ENCODE peak calls at places on chromosomes 6 and 20, in six cellular contexts. R, O, G, N, U and E are unnamed samples.

GRCh38 chr20:22799687-22800086 is 215.3 kb upstream of the FOXA2 start:
- DNase-seq in R (no peak), O (no peak), G (peak; percentile 18), N (no peak), U (no peak), E (no peak)

GRCh38 chr6:130513770-130514169 is 148.0 kb downstream of the TMEM200A start:
- DNase-seq in R (no peak), O (no peak), G (no peak), N (peak; percentile 30), U (peak; percentile 7), E (no peak)

GRCh38 chr6:160036790-160037206 is 67.9 kb downstream of the IGF2R start:
- DNase-seq in R (no peak), O (peak; percentile 92), G (no peak), N (no peak), U (no peak), E (peak; percentile 77)

GRCh38 chr20:16349518-16350295 is 223.5 kb downstream of the KIF16B start:
- DNase-seq in R (no peak), O (no peak), G (no peak), N (no peak), U (no peak), E (no peak)

GRCh38 chr6:140980265-140980887 is 1152.3 kb upstream of the GJE1 start:
- DNase-seq in R (no peak), O (peak; percentile 1), G (no peak), N (no peak), U (no peak), E (no peak)

GRCh38 chr6:19297880-19298279 is 539.3 kb upstream of the ID4 start:
- DNase-seq in R (no peak), O (peak; percentile 87), G (peak; percentile 99), N (no peak), U (no peak), E (no peak)

GRCh38 chr6:47621838-47622449 is 76.4 kb upstream of the ADGRF4 start:
- DNase-seq in R (no peak), O (peak; percentile 70), G (no peak), N (no peak), U (no peak), E (no peak)

GRCh38 chr6:160400426-160400825 is 52.2 kb downstream of the SLC22A3 start:
- DNase-seq in R (no peak), O (no peak), G (no peak), N (no peak), U (no peak), E (no peak)

GRCh38 chr20:2217857-2218529 is 77.8 kb upstream of the TGM3 start:
- DNase-seq in R (peak; percentile 61), O (no peak), G (no peak), N (no peak), U (no peak), E (no peak)

GRCh38 chr20:40446868-40447267 is 242.2 kb downstream of the MAFB start:
- DNase-seq in R (no peak), O (no peak), G (no peak), N (no peak), U (no peak), E (no peak)

GRCh38 chr20:31833931-31834521 is 11.4 kb downstream of the FOXS1 start:
- DNase-seq in R (no peak), O (no peak), G (no peak), N (no peak), U (no peak), E (no peak)

GRCh38 chr6:8027965-8028651 is 36.1 kb downstream of the BLOC1S5 start:
- DNase-seq in R (no peak), O (no peak), G (no peak), N (no peak), U (no peak), E (no peak)

GRCh38 chr6:127786109-127786508 is 114.7 kb downstream of the THEMIS start:
- DNase-seq in R (no peak), O (no peak), G (no peak), N (no peak), U (no peak), E (peak; percentile 4)

GRCh38 chr20:63913768-63914167 is 18.8 kb downstream of the DNAJC5 start:
- DNase-seq in R (no peak), O (no peak), G (no peak), N (no peak), U (no peak), E (no peak)

GRCh38 chr6:12538881-12539357 is 177.6 kb upstream of the PHACTR1 start:
- DNase-seq in R (no peak), O (no peak), G (no peak), N (peak; percentile 58), U (no peak), E (no peak)

GRCh38 chr6:55758156-55758942 is 117.0 kb downstream of the BMP5 start:
- DNase-seq in R (no peak), O (peak; percentile 98), G (peak; percentile 69), N (peak; percentile 46), U (no peak), E (peak; percentile 95)

GRCh38 chr6:137749595-137750215 is 117.4 kb upstream of the TNFAIP3 start:
- DNase-seq in R (no peak), O (peak; percentile 40), G (peak; percentile 56), N (no peak), U (no peak), E (no peak)

GRCh38 chr6:111718990-111719389 is 113.3 kb upstream of the TRAF3IP2 start:
- DNase-seq in R (no peak), O (no peak), G (no peak), N (no peak), U (no peak), E (peak; percentile 49)

GRCh38 chr6:159232751-159233150 is 63.6 kb downstream of the FNDC1 start:
- DNase-seq in R (no peak), O (no peak), G (no peak), N (no peak), U (no peak), E (no peak)

GRCh38 chr6:28982476-28983266 is 22.4 kb downstream of the ZNF311 start:
- DNase-seq in R (no peak), O (peak; percentile 69), G (peak; percentile 31), N (peak; percentile 52), U (no peak), E (peak; percentile 44)

GRCh38 chr6:157842213-157842612 is 19.2 kb downstream of the SNX9 start:
- DNase-seq in R (no peak), O (no peak), G (no peak), N (no peak), U (no peak), E (no peak)

GRCh38 chr6:33995046-33995872 is 150.6 kb downstream of the GRM4 start:
- DNase-seq in R (no peak), O (no peak), G (peak; percentile 97), N (no peak), U (no peak), E (no peak)

GRCh38 chr20:63087872-63088680 is 81.3 kb upstream of the BHLHE23 start:
- DNase-seq in R (no peak), O (no peak), G (peak; percentile 77), N (no peak), U (no peak), E (no peak)

GRCh38 chr6:39224058-39224457 is 5.2 kb downstream of the KCNK5 start:
- DNase-seq in R (no peak), O (no peak), G (no peak), N (no peak), U (no peak), E (no peak)

GRCh38 chr20:6660441-6660840 is 107.0 kb upstream of the BMP2 start:
- DNase-seq in R (no peak), O (peak; percentile 87), G (no peak), N (peak; percentile 55), U (no peak), E (no peak)

GRCh38 chr6:113184291-113184690 is 672.9 kb upstream of the MARCKS start:
- DNase-seq in R (no peak), O (no peak), G (no peak), N (no peak), U (no peak), E (no peak)

GRCh38 chr20:53345536-53346070 is 248.0 kb downstream of the ZNF217 start:
- DNase-seq in R (no peak), O (no peak), G (no peak), N (no peak), U (no peak), E (no peak)

GRCh38 chr20:19758888-19759331 is 852 bp downstream of the RIN2 start:
- DNase-seq in R (no peak), O (peak; percentile 48), G (peak; percentile 67), N (no peak), U (no peak), E (no peak)

GRCh38 chr6:25700841-25701240 is 48.8 kb downstream of the SCGN start:
- DNase-seq in R (no peak), O (no peak), G (peak; percentile 25), N (no peak), U (no peak), E (no peak)

GRCh38 chr20:49663112-49663511 is 50.6 kb downstream of the B4GALT5 start:
- DNase-seq in R (no peak), O (no peak), G (no peak), N (no peak), U (no peak), E (no peak)